ENCODE peak calls at places on chromosomes 4 and X, in five cellular contexts. K is Panc1, P is HCT116, T is transverse colon, G is GM12878. S is an unnamed sample.

GRCh38 chrX:30889147-30890125 is at the start of gene TAB3:
- DNase-seq in P (peak), G (peak), T (peak), K (peak), S (peak)

GRCh38 chr4:21801661-21802355 is 146.8 kb downstream of the KCNIP4 start:
- DNase-seq in P (no peak), G (no peak), K (no peak), T (no peak), S (no peak)

GRCh38 chr4:80126435-80126834 is 53.4 kb upstream of the ANTXR2 start:
- DNase-seq in G (no peak), P (no peak), K (no peak), T (no peak), S (no peak)

GRCh38 chr4:57131849-57132745 is 21.9 kb upstream of the IGFBP7 start:
- DNase-seq in K (no peak), T (no peak), G (no peak), P (no peak), S (no peak)

GRCh38 chr4:128809477-128810330 is at the start of gene JADE1:
- DNase-seq in T (peak), K (peak), G (no peak), P (peak), S (peak)

GRCh38 chr4:1411436-1412375 is 5.5 kb upstream of the NKX1-1 start:
- DNase-seq in K (no peak), T (no peak), G (no peak), P (no peak), S (no peak)

GRCh38 chr4:41125558-41126311 is 88.6 kb downstream of the APBB2 start:
- DNase-seq in T (no peak), P (no peak), K (no peak), G (no peak), S (no peak)

GRCh38 chr4:100278567-100278966 is 88.3 kb upstream of the DDIT4L start:
- DNase-seq in G (no peak), K (no peak), P (no peak), T (no peak), S (no peak)

GRCh38 chr4:102429553-102429952 is 71.6 kb upstream of the NFKB1 start:
- DNase-seq in T (no peak), P (peak), G (no peak), K (no peak), S (no peak)

GRCh38 chrX:24838624-24839023 is 144.9 kb downstream of the POLA1 start:
- DNase-seq in T (no peak), G (peak), P (no peak), K (no peak), S (no peak)

GRCh38 chr4:78951862-78952472 is 12.7 kb upstream of the PAQR3 start:
- DNase-seq in P (peak), K (peak), G (no peak), T (no peak), S (no peak)

GRCh38 chr4:126004936-126005335 is 690.2 kb downstream of the FAT4 start:
- DNase-seq in P (no peak), G (no peak), T (no peak), K (no peak), S (no peak)

GRCh38 chr4:95158626-95159025 is 390.1 kb downstream of the UNC5C start:
- DNase-seq in G (no peak), P (no peak), T (no peak), K (no peak), S (no peak)

GRCh38 chrX:100477949-100478348 is 67.9 kb upstream of the PCDH19 start:
- DNase-seq in G (no peak), P (no peak), T (no peak), K (no peak), S (no peak)

GRCh38 chr4:109811707-109812106 is 3.9 kb upstream of the GAR1 start:
- DNase-seq in P (no peak), K (no peak), G (no peak), T (no peak), S (no peak)

GRCh38 chrX:40148439-40149285 is 50.9 kb upstream of the BCOR start:
- DNase-seq in P (no peak), T (peak), G (no peak), K (no peak), S (no peak)

GRCh38 chr4:141134051-141134450 is 782 bp upstream of the RNF150 start:
- DNase-seq in G (no peak), K (no peak), P (no peak), T (no peak), S (no peak)

GRCh38 chr4:37324526-37324925 is 80.0 kb downstream of the NWD2 start:
- DNase-seq in T (no peak), G (no peak), K (no peak), P (no peak), S (no peak)
- TF ChIP-seq CTCF in T (no peak), G (no peak), K (no peak), P (no peak), S (no peak)

DNA sequence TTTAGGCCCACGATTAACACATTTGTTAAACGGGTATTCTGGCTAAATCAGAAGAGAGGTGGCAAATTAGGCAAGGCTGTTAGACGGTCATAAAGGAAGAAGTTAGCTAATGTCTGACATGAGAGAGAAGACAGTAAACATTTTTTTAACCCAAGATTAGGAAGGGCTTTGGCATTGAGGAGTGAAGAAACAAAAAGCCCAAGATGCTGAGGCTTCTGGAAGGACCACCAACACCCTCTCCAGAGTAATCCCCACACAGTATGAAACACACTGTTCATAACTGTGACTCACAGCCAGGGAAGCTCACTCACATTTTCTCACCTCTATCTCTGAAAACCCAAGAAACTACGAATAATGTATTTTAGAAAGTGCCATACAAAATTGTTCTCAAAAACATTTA is 127.6 kb downstream of the AMELX start:
- DNase-seq in P (no peak), T (no peak), K (no peak), G (no peak), S (no peak)
- H3K4me3 ChIP-seq in P (no peak), T (no peak), K (no peak), G (no peak), S (no peak)

GRCh38 chrX:124257924-124258706 is 74.3 kb upstream of the TEX13D start:
- DNase-seq in P (no peak), K (no peak), T (no peak), G (no peak), S (no peak)

GRCh38 chrX:124260845-124261244 is 71.6 kb upstream of the TEX13D start:
- DNase-seq in G (no peak), T (no peak), P (no peak), K (no peak), S (no peak)

GRCh38 chrX:124256981-124257380 is 75.5 kb upstream of the TEX13D start:
- DNase-seq in T (no peak), G (no peak), K (no peak), P (no peak), S (no peak)

GRCh38 chrX:124256209-124256608 is 76.3 kb upstream of the TEX13D start:
- DNase-seq in G (no peak), T (no peak), P (no peak), K (no peak), S (no peak)
- TF ChIP-seq POLR2AphosphoS5 in G (no peak), T (peak), P (no peak), K (no peak), S (no peak)

GRCh38 chr4:23881674-23882337 is 8.0 kb downstream of the PPARGC1A start:
- DNase-seq in P (no peak), K (no peak), T (no peak), G (no peak), S (no peak)
- TF ChIP-seq CTCF in P (no peak), K (no peak), T (no peak), G (no peak), S (no peak)

S was measured in vagina.